ENCODE peak calls at places on chromosomes 2 and 18, in seven cellular contexts. H is activated T-cell treated with anti-CD3 and anti-CD28 coated beads for 24 hours, K is AG08396, N is MV-4-11, Q is non-pigmented ciliary epithelial cell, U is naive B cell, E is EL. S is an unnamed sample.
A peak's percentile ranks its signal among the peaks of the same experiment; 100 is the strongest.

GRCh38 chr2:239386001-239386670 is 14.7 kb downstream of the HDAC4 start:
- DNase-seq in N (no peak), E (no peak), U (no peak), K (no peak), H (no peak), Q (no peak), S (no peak)

GRCh38 chr18:2657788-2658458 is 2.4 kb downstream of the SMCHD1 start:
- DNase-seq in H (no peak), U (peak; percentile 44), K (peak; percentile 59), N (peak; percentile 88), Q (peak; percentile 56), E (peak; percentile 75), S (peak; percentile 92)

GRCh38 chr2:110993557-110994231 is 127.0 kb upstream of the BCL2L11 start:
- DNase-seq in Q (no peak), U (peak; percentile 6), N (peak; percentile 87), E (no peak), K (no peak), H (no peak), S (peak; percentile 80)

GRCh38 chr2:43230981-43231827 is 4.8 kb upstream of the ZFP36L2 start:
- DNase-seq in E (no peak), K (no peak), H (no peak), U (no peak), N (no peak), Q (no peak), S (no peak)

GRCh38 chr2:58336416-58336815 is 95.3 kb upstream of the FANCL start:
- DNase-seq in U (no peak), K (no peak), Q (no peak), H (no peak), N (no peak), E (no peak), S (no peak)

GRCh38 chr2:69100220-69100723 is 87.3 kb downstream of the ANTXR1 start:
- DNase-seq in E (no peak), K (no peak), N (no peak), Q (no peak), H (no peak), U (no peak), S (no peak)

GRCh38 chr18:38032516-38032915 is 466.9 kb upstream of the CELF4 start:
- DNase-seq in K (no peak), U (no peak), E (no peak), N (no peak), H (no peak), Q (no peak), S (no peak)

GRCh38 chr2:62775367-62775668 is 69.8 kb downstream of the EHBP1 start:
- DNase-seq in K (no peak), E (no peak), U (no peak), H (no peak), N (no peak), Q (no peak), S (no peak)

GRCh38 chr2:198045227-198045626 is 240.8 kb downstream of the PLCL1 start:
- DNase-seq in K (no peak), H (no peak), N (no peak), E (no peak), U (no peak), Q (no peak), S (no peak)

GRCh38 chr18:57784034-57784815 is 18.9 kb downstream of the ATP8B1 start:
- DNase-seq in Q (no peak), H (no peak), N (peak; percentile 60), E (peak; percentile 85), K (no peak), U (no peak), S (no peak)

GRCh38 chr2:173218331-173219056 is 136.2 kb upstream of the CDCA7 start:
- DNase-seq in Q (no peak), H (no peak), U (no peak), K (no peak), N (no peak), E (no peak), S (peak; percentile 22)

GRCh38 chr2:37570773-37571570 is 100.5 kb downstream of the CDC42EP3 start:
- DNase-seq in H (no peak), Q (peak; percentile 66), K (peak; percentile 49), E (peak; percentile 88), N (peak; percentile 38), U (no peak), S (no peak)